ENCODE peak calls at places on chromosome 17, in eight cellular contexts. C, A, J, O, Y, K, N and B are unnamed samples.

GRCh38 chr17:335691-336090 is 16.9 kb downstream of the RPH3AL start:
- DNase-seq in C (no peak), A (no peak), J (no peak), O (no peak), Y (no peak), K (no peak), N (no peak), B (peak; percentile 61)

GRCh38 chr17:55383771-55384679 is 37.6 kb downstream of the MMD start:
- DNase-seq in C (no peak), A (no peak), J (no peak), O (no peak), Y (no peak), K (no peak), N (no peak), B (no peak)

GRCh38 chr17:48615212-48615962 is at the start of gene HOXB8:
- DNase-seq in C (no peak), A (no peak), J (no peak), O (no peak), Y (no peak), K (no peak), N (no peak), B (no peak)

GRCh38 chr17:27218719-27219488 is 75.0 kb upstream of the WSB1 start:
- DNase-seq in C (peak; percentile 8), A (no peak), J (no peak), O (peak; percentile 45), Y (no peak), K (no peak), N (no peak), B (no peak)

GRCh38 chr17:40536731-40537171 is 28.5 kb downstream of the CCR7 start:
- DNase-seq in C (no peak), A (peak; percentile 45), J (no peak), O (no peak), Y (no peak), K (no peak), N (no peak), B (peak; percentile 71)

GRCh38 chr17:64788286-64789060 is 126.4 kb upstream of the SMURF2 start:
- DNase-seq in C (no peak), A (no peak), J (no peak), O (no peak), Y (no peak), K (no peak), N (no peak), B (no peak)

GRCh38 chr17:45648642-45649041 is 135.5 kb upstream of the CRHR1 start:
- DNase-seq in C (no peak), A (no peak), J (no peak), O (no peak), Y (no peak), K (no peak), N (no peak), B (no peak)

GRCh38 chr17:31609331-31609730 is 217.9 kb downstream of the RAB11FIP4 start:
- DNase-seq in C (no peak), A (no peak), J (no peak), O (no peak), Y (no peak), K (no peak), N (no peak), B (no peak)

GRCh38 chr17:50331085-50331791 is 14.7 kb upstream of the XYLT2 start:
- DNase-seq in C (no peak), A (peak; percentile 95), J (no peak), O (no peak), Y (no peak), K (no peak), N (no peak), B (peak; percentile 81)

GRCh38 chr17:14312522-14312921 is 11.6 kb downstream of the HS3ST3B1 start:
- DNase-seq in C (no peak), A (no peak), J (no peak), O (no peak), Y (no peak), K (no peak), N (no peak), B (no peak)

GRCh38 chr17:6381052-6381451 is 53.9 kb downstream of the AIPL1 start:
- DNase-seq in C (no peak), A (peak; percentile 8), J (no peak), O (no peak), Y (no peak), K (no peak), N (no peak), B (peak; percentile 56)